ENCODE peak calls at places on chromosomes 12 and 14, in nine cellular contexts. P, J, X, B, S, W, V, F and Z are unnamed samples.
A peak's percentile ranks its signal among the peaks of the same experiment; 100 is the strongest.

GRCh38 chr12:123573870-123574269 is 10.5 kb upstream of the TMED2 start:
- DNase-seq in P (no peak), J (no peak), X (no peak), B (no peak), S (no peak), W (no peak), V (no peak), F (no peak), Z (no peak)

GRCh38 chr12:48818831-48819590 is 715 bp downstream of the CACNB3 start:
- DNase-seq in P (no peak), J (no peak), X (no peak), B (no peak), S (peak; percentile 52), W (no peak), V (no peak), F (no peak), Z (no peak)

GRCh38 chr14:90060965-90061848 is 587 bp upstream of the KCNK13 start:
- DNase-seq in P (no peak), J (no peak), X (no peak), B (no peak), S (no peak), W (no peak), V (no peak), F (peak; percentile 19), Z (no peak)

GRCh38 chr14:25757364-25757763 is 707.4 kb upstream of the STXBP6 start:
- DNase-seq in P (no peak), J (no peak), X (no peak), B (no peak), S (no peak), W (no peak), V (no peak), F (no peak), Z (no peak)

GRCh38 chr12:111443586-111443985 is 37.9 kb downstream of the SH2B3 start:
- DNase-seq in P (peak; percentile 73), J (peak; percentile 77), X (peak; percentile 42), B (peak; percentile 40), S (peak; percentile 23), W (no peak), V (peak; percentile 75), F (peak; percentile 59), Z (no peak)

GRCh38 chr12:4275869-4276253 is 2.3 kb downstream of the CCND2 start:
- DNase-seq in P (no peak), J (no peak), X (no peak), B (no peak), S (peak; percentile 49), W (no peak), V (no peak), F (no peak), Z (no peak)

GRCh38 chr12:38926501-38926900 is 21.1 kb upstream of the CPNE8 start:
- DNase-seq in P (no peak), J (no peak), X (no peak), B (no peak), S (no peak), W (no peak), V (no peak), F (no peak), Z (no peak)

GRCh38 chr12:63415357-63415756 is 252.9 kb downstream of the DPY19L2 start:
- DNase-seq in P (no peak), J (no peak), X (no peak), B (no peak), S (no peak), W (no peak), V (no peak), F (no peak), Z (no peak)

GRCh38 chr14:74064883-74065282 is 19.4 kb downstream of the ALDH6A1 start:
- DNase-seq in P (no peak), J (no peak), X (peak; percentile 41), B (no peak), S (no peak), W (no peak), V (peak; percentile 34), F (no peak), Z (no peak)

GRCh38 chr12:56154246-56154771 is 1.9 kb downstream of the MYL6B start:
- DNase-seq in P (no peak), J (no peak), X (no peak), B (no peak), S (no peak), W (no peak), V (no peak), F (no peak), Z (no peak)

GRCh38 chr14:96245710-96246534 is 10.1 kb upstream of the BDKRB1 start:
- DNase-seq in P (no peak), J (peak; percentile 33), X (no peak), B (peak; percentile 68), S (no peak), W (no peak), V (no peak), F (no peak), Z (peak; percentile 45)

GRCh38 chr14:47278233-47278842 is 397.1 kb downstream of the MDGA2 start:
- DNase-seq in P (peak; percentile 50), J (no peak), X (peak; percentile 36), B (peak; percentile 45), S (peak; percentile 41), W (no peak), V (peak; percentile 70), F (peak; percentile 9), Z (no peak)

DNA sequence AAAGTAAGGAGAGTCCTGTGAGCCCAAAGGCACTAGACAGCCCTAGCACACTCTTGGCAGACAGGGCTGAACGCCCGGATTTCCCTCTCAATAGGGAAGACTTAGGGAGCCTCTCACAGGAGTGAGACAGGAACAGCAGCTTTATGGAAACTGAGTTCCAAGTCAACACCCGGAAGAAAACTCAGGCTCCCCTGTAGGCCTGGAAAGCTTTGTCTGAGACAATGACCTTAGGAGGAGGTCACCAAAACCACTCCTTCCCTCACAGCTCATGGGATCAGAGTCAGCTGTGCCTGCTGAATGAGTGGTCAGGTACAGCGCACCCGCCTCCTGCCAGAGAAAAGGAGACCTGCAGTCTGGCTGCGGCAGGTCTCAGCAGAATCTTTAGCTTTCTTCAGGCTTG is 229.5 kb downstream of the CACNA1C start:
- DNase-seq in P (no peak), J (no peak), X (no peak), B (no peak), S (no peak), W (no peak), V (no peak), F (no peak), Z (no peak)
- TF ChIP-seq CTCF in P (peak; percentile 23), J (no peak), X (no peak), B (peak; percentile 30), S (no peak), W (no peak), V (no peak), F (no peak), Z (no peak)

DNA sequence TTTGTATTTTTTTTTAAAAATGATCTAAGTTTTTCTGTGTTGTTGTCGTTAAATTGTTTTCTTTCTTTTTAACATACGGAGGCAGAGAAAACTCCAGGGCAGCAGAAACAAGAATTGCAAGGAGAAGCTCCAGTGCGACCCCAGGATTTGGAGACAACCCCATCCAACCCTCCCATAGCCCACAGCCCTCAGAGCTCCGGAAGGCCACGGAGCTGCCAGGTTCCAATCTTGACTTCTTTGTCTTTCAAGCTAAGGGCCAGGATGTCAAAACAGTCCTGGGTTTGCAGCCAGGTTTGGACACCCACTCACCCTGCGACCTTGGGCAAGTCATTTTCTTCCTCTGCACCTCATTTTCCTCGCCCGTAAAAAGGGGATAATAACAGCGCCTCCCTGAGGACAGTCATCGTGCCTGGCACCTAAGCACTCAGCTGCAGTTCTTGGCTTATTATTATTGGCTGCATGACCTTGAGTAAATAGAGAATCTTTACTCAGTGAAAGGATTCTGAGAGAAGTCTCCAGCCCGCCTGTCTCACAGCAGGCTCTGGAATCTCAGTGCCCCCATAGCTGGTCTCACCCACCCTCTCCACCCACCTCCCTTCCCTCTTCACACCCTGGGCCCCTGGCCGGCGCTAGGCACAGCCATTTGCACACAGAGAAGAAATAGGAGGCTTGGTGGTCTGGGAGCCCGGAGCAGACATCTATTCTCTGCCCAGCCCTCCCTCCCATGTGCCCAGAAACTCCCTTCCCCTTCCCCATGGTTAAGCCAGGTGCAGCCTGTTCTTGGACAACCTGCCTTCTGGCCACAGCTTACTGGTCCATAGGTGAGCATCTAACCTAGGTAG is 79.4 kb upstream of the BCL11B start:
- DNase-seq in P (no peak), J (no peak), X (no peak), B (no peak), S (no peak), W (no peak), V (no peak), F (no peak), Z (no peak)
- TF ChIP-seq CTCF in P (no peak), J (peak; percentile 35), X (no peak), B (no peak), S (no peak), W (no peak), V (peak; percentile 36), F (no peak), Z (no peak)

GRCh38 chr12:14643247-14643646 is 53.2 kb downstream of the GUCY2C start:
- DNase-seq in P (no peak), J (no peak), X (peak; percentile 16), B (peak; percentile 25), S (no peak), W (no peak), V (no peak), F (no peak), Z (no peak)
- TF ChIP-seq CTCF in P (no peak), J (no peak), X (no peak), B (no peak), S (no peak), W (no peak), V (no peak), F (no peak), Z (no peak)

GRCh38 chr14:36099619-36100018 is 76.9 kb downstream of the PTCSC3 start:
- DNase-seq in P (no peak), J (no peak), X (no peak), B (no peak), S (no peak), W (no peak), V (no peak), F (no peak), Z (no peak)

GRCh38 chr14:36105401-36105800 is 71.1 kb downstream of the PTCSC3 start:
- DNase-seq in P (no peak), J (no peak), X (no peak), B (no peak), S (no peak), W (no peak), V (peak; percentile 61), F (no peak), Z (no peak)
- TF ChIP-seq CTCF in P (no peak), J (no peak), X (no peak), B (peak; percentile 15), S (no peak), W (peak; percentile 12), V (peak; percentile 68), F (peak; percentile 5), Z (no peak)

GRCh38 chr12:116717466-116718457 is 20.1 kb downstream of the SPRING1 start:
- DNase-seq in P (no peak), J (no peak), X (peak; percentile 82), B (peak; percentile 55), S (peak; percentile 36), W (no peak), V (no peak), F (no peak), Z (peak; percentile 52)
- TF ChIP-seq CTCF in P (no peak), J (no peak), X (no peak), B (no peak), S (no peak), W (no peak), V (no peak), F (no peak), Z (no peak)